ENCODE peak calls at places on chromosomes 4 and X, in five cellular contexts. One of them, this sample, is unnamed.

GRCh38 chr4:26074672-26075071 is 160.7 kb downstream of the SMIM20 start:
- DNase-seq in transverse colon: no peak
- DNase-seq in cardiac fibroblast: no peak
- DNase-seq in HCT116: no peak
- DNase-seq in SHP77: no peak
- DNase-seq in this sample: no peak

GRCh38 chr4:37976991-37977470 is 16.8 kb downstream of the PTTG2 start:
- DNase-seq in cardiac fibroblast: peak
- DNase-seq in HCT116: peak
- DNase-seq in transverse colon: peak
- DNase-seq in SHP77: peak
- DNase-seq in this sample: peak

GRCh38 chr4:1500231-1500965 is 94.2 kb upstream of the NKX1-1 start:
- DNase-seq in transverse colon: no peak
- DNase-seq in cardiac fibroblast: no peak
- DNase-seq in HCT116: no peak
- DNase-seq in SHP77: no peak
- DNase-seq in this sample: no peak

GRCh38 chr4:134999169-134999568 is 797.6 kb upstream of the PABPC4L start:
- DNase-seq in cardiac fibroblast: no peak
- DNase-seq in transverse colon: no peak
- DNase-seq in HCT116: no peak
- DNase-seq in SHP77: no peak
- DNase-seq in this sample: no peak

GRCh38 chr4:145681956-145682355 is 2.0 kb downstream of the C4orf51 start:
- DNase-seq in SHP77: no peak
- DNase-seq in HCT116: no peak
- DNase-seq in cardiac fibroblast: peak
- DNase-seq in transverse colon: no peak
- DNase-seq in this sample: no peak

GRCh38 chrX:119784747-119785446 is 6.5 kb downstream of the RPL39 start:
- DNase-seq in transverse colon: peak
- DNase-seq in HCT116: no peak
- DNase-seq in cardiac fibroblast: peak
- DNase-seq in SHP77: no peak
- DNase-seq in this sample: peak

GRCh38 chrX:1423215-1423614 is 29.5 kb downstream of the ASMTL start:
- DNase-seq in cardiac fibroblast: no peak
- DNase-seq in transverse colon: no peak
- DNase-seq in SHP77: no peak
- DNase-seq in HCT116: no peak
- DNase-seq in this sample: no peak

GRCh38 chr4:39975488-39976089 is 2.1 kb downstream of the PDS5A start:
- DNase-seq in transverse colon: no peak
- DNase-seq in SHP77: no peak
- DNase-seq in HCT116: no peak
- DNase-seq in cardiac fibroblast: peak
- DNase-seq in this sample: no peak

GRCh38 chrX:84715315-84715714 is 213.1 kb upstream of the HDX start:
- DNase-seq in HCT116: no peak
- DNase-seq in cardiac fibroblast: no peak
- DNase-seq in SHP77: no peak
- DNase-seq in transverse colon: no peak
- DNase-seq in this sample: no peak

GRCh38 chr4:110793381-110793801 is 170.5 kb upstream of the PITX2 start:
- DNase-seq in SHP77: no peak
- DNase-seq in HCT116: peak
- DNase-seq in cardiac fibroblast: no peak
- DNase-seq in transverse colon: no peak
- DNase-seq in this sample: no peak

GRCh38 chr4:4405358-4405962 is 18.6 kb downstream of the NSG1 start:
- DNase-seq in transverse colon: no peak
- DNase-seq in HCT116: no peak
- DNase-seq in SHP77: no peak
- DNase-seq in cardiac fibroblast: no peak
- DNase-seq in this sample: no peak

GRCh38 chr4:47705326-47705981 is 132.4 kb downstream of the CORIN start:
- DNase-seq in SHP77: peak
- DNase-seq in transverse colon: no peak
- DNase-seq in HCT116: no peak
- DNase-seq in cardiac fibroblast: peak
- DNase-seq in this sample: no peak

GRCh38 chr4:27048350-27049100 is 187.9 kb downstream of the STIM2 start:
- DNase-seq in transverse colon: no peak
- DNase-seq in SHP77: no peak
- DNase-seq in cardiac fibroblast: peak
- DNase-seq in HCT116: peak
- DNase-seq in this sample: no peak

GRCh38 chr4:37685211-37685725 is 908 bp downstream of the RELL1 start:
- DNase-seq in transverse colon: peak
- DNase-seq in HCT116: no peak
- DNase-seq in SHP77: no peak
- DNase-seq in cardiac fibroblast: peak
- DNase-seq in this sample: no peak

GRCh38 chrX:23662853-23663252 is 4.4 kb upstream of the PRDX4 start:
- DNase-seq in HCT116: no peak
- DNase-seq in cardiac fibroblast: peak
- DNase-seq in transverse colon: no peak
- DNase-seq in SHP77: no peak
- DNase-seq in this sample: no peak

GRCh38 chr4:159606835-159607234 is 504.0 kb downstream of the RAPGEF2 start:
- DNase-seq in cardiac fibroblast: no peak
- DNase-seq in HCT116: no peak
- DNase-seq in SHP77: no peak
- DNase-seq in transverse colon: no peak
- DNase-seq in this sample: no peak

GRCh38 chr4:53480909-53481308 is 103.5 kb downstream of the FIP1L1 start:
- DNase-seq in HCT116: no peak
- DNase-seq in SHP77: no peak
- DNase-seq in transverse colon: no peak
- DNase-seq in cardiac fibroblast: no peak
- DNase-seq in this sample: no peak